ENCODE peak calls at places on chromosomes 1 and 21, in nine cellular contexts. One of them, this sample, is unnamed.
A peak's percentile ranks its signal among the peaks of the same experiment; 100 is the strongest.

GRCh38 chr1:6488602-6489382 is 2.7 kb downstream of the PLEKHG5 start:
- DNase-seq in IMR-90: no peak
- DNase-seq in breast epithelium: no peak
- DNase-seq in stomach: peak; percentile 44
- DNase-seq in adrenal gland: no peak
- DNase-seq in GM12892: no peak
- DNase-seq in body of pancreas: no peak
- DNase-seq in A549: no peak
- DNase-seq in uterus: no peak
- DNase-seq in this sample: no peak

GRCh38 chr1:37303884-37304574 is 170.4 kb upstream of the ZC3H12A start:
- DNase-seq in adrenal gland: no peak
- DNase-seq in IMR-90: no peak
- DNase-seq in breast epithelium: no peak
- DNase-seq in body of pancreas: no peak
- DNase-seq in uterus: no peak
- DNase-seq in GM12892: no peak
- DNase-seq in A549: no peak
- DNase-seq in stomach: no peak
- DNase-seq in this sample: no peak

GRCh38 chr1:198333744-198334143 is 176.9 kb downstream of the NEK7 start:
- DNase-seq in A549: no peak
- DNase-seq in uterus: no peak
- DNase-seq in adrenal gland: no peak
- DNase-seq in IMR-90: peak; percentile 67
- DNase-seq in stomach: no peak
- DNase-seq in body of pancreas: no peak
- DNase-seq in GM12892: no peak
- DNase-seq in breast epithelium: no peak
- DNase-seq in this sample: no peak

GRCh38 chr1:206117151-206117948 is at the start of gene AVPR1B:
- DNase-seq in adrenal gland: no peak
- DNase-seq in breast epithelium: no peak
- DNase-seq in IMR-90: peak; percentile 15
- DNase-seq in uterus: no peak
- DNase-seq in A549: peak; percentile 31
- DNase-seq in body of pancreas: peak; percentile 34
- DNase-seq in stomach: peak; percentile 56
- DNase-seq in GM12892: peak; percentile 26
- DNase-seq in this sample: no peak

GRCh38 chr1:46547481-46548383 is 3.7 kb downstream of the KNCN start:
- DNase-seq in stomach: no peak
- DNase-seq in breast epithelium: no peak
- DNase-seq in uterus: no peak
- DNase-seq in adrenal gland: no peak
- DNase-seq in IMR-90: peak; percentile 62
- DNase-seq in body of pancreas: peak; percentile 29
- DNase-seq in GM12892: no peak
- DNase-seq in A549: peak; percentile 34
- DNase-seq in this sample: no peak

GRCh38 chr21:22728091-22728490 is 1729.9 kb downstream of the NCAM2 start:
- DNase-seq in uterus: no peak
- DNase-seq in body of pancreas: no peak
- DNase-seq in IMR-90: no peak
- DNase-seq in GM12892: no peak
- DNase-seq in breast epithelium: no peak
- DNase-seq in stomach: no peak
- DNase-seq in adrenal gland: no peak
- DNase-seq in A549: no peak
- DNase-seq in this sample: no peak

GRCh38 chr1:21706151-21706835 is 37.1 kb upstream of the RAP1GAP start:
- DNase-seq in stomach: no peak
- DNase-seq in adrenal gland: no peak
- DNase-seq in A549: no peak
- DNase-seq in IMR-90: peak; percentile 43
- DNase-seq in uterus: no peak
- DNase-seq in breast epithelium: no peak
- DNase-seq in GM12892: no peak
- DNase-seq in body of pancreas: peak; percentile 14
- DNase-seq in this sample: no peak

GRCh38 chr1:186798960-186799688 is 29.6 kb upstream of the PLA2G4A start:
- DNase-seq in uterus: no peak
- DNase-seq in body of pancreas: no peak
- DNase-seq in GM12892: no peak
- DNase-seq in stomach: no peak
- DNase-seq in A549: no peak
- DNase-seq in adrenal gland: no peak
- DNase-seq in breast epithelium: no peak
- DNase-seq in IMR-90: no peak
- DNase-seq in this sample: no peak

GRCh38 chr1:222697203-222697602 is 15.1 kb downstream of the AIDA start:
- DNase-seq in GM12892: no peak
- DNase-seq in stomach: no peak
- DNase-seq in breast epithelium: no peak
- DNase-seq in uterus: no peak
- DNase-seq in A549: no peak
- DNase-seq in body of pancreas: no peak
- DNase-seq in adrenal gland: no peak
- DNase-seq in IMR-90: no peak
- DNase-seq in this sample: no peak

GRCh38 chr21:20341431-20341830 is 656.8 kb upstream of the NCAM2 start:
- DNase-seq in breast epithelium: no peak
- DNase-seq in uterus: no peak
- DNase-seq in GM12892: no peak
- DNase-seq in A549: no peak
- DNase-seq in stomach: no peak
- DNase-seq in adrenal gland: no peak
- DNase-seq in body of pancreas: no peak
- DNase-seq in IMR-90: no peak
- DNase-seq in this sample: no peak
- TF ChIP-seq POLR2A in breast epithelium: no peak
- TF ChIP-seq POLR2A in uterus: no peak
- TF ChIP-seq POLR2A in GM12892: no peak
- TF ChIP-seq POLR2A in A549: no peak
- TF ChIP-seq POLR2A in stomach: no peak
- TF ChIP-seq POLR2A in adrenal gland: no peak
- TF ChIP-seq POLR2A in body of pancreas: no peak
- TF ChIP-seq POLR2A in IMR-90: no peak
- TF ChIP-seq POLR2A in this sample: no peak

GRCh38 chr1:175019524-175019923 is 3.7 kb downstream of the MRPS14 start:
- DNase-seq in body of pancreas: no peak
- DNase-seq in uterus: no peak
- DNase-seq in IMR-90: no peak
- DNase-seq in adrenal gland: no peak
- DNase-seq in GM12892: no peak
- DNase-seq in A549: no peak
- DNase-seq in breast epithelium: no peak
- DNase-seq in stomach: no peak
- DNase-seq in this sample: no peak

GRCh38 chr1:175024773-175025172 is 1.5 kb upstream of the MRPS14 start:
- DNase-seq in stomach: no peak
- DNase-seq in GM12892: no peak
- DNase-seq in A549: no peak
- DNase-seq in adrenal gland: no peak
- DNase-seq in breast epithelium: no peak
- DNase-seq in uterus: no peak
- DNase-seq in body of pancreas: no peak
- DNase-seq in IMR-90: no peak
- DNase-seq in this sample: no peak

DNA sequence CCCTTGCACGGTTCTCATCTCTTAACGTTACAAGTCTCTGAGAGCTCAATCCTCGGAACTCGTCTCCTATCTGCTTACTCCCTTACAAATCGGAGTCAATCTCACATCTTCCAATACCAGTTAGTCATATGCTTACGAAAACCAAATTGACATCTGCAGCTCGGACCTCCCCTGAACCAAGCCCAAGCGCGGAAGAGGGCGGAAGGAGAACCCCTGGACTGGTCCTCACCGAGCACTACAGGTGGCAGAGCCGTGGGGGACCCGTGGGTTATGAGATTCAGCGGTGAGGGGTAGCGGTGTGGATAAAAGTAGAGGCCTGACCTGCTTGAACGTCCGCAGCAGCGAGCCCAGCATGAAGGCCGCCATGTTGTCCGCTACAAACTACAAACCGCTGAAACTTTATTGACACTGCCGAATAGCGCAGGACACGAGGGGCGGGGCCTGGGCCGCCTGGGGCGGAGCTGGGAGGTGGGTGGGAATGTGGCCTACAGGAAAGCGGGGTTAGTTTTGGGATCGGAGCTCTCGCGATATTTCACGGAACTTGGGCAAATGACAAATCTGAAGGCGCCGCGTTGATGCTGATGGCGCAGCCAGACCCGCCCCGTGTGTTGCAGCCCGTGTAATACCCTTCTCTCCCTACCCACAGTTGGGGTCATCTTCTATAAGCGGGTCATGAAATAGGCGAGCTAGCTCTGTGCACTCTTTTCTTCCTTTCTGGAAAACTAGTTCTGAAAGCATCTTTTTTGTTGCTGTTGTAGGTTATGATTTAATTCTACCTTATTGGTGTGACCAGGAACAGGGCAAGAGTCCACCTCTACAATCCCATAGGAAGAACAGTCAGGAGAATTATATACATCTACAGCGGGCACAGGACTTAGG is at the start of gene MRPS14:
- DNase-seq in GM12892: peak; percentile 71
- DNase-seq in adrenal gland: peak; percentile 99
- DNase-seq in IMR-90: peak; percentile 99
- DNase-seq in breast epithelium: peak; percentile 98
- DNase-seq in stomach: peak; percentile 98
- DNase-seq in A549: peak; percentile 95
- DNase-seq in body of pancreas: peak; percentile 98
- DNase-seq in uterus: peak; percentile 98
- DNase-seq in this sample: peak; percentile 98
- TF ChIP-seq POLR2A in GM12892: peak; percentile 92
- TF ChIP-seq POLR2A in adrenal gland: peak; percentile 89
- TF ChIP-seq POLR2A in IMR-90: peak; percentile 76
- TF ChIP-seq POLR2A in breast epithelium: peak; percentile 83
- TF ChIP-seq POLR2A in stomach: no peak
- TF ChIP-seq POLR2A in A549: peak; percentile 70
- TF ChIP-seq POLR2A in body of pancreas: peak; percentile 84
- TF ChIP-seq POLR2A in uterus: peak; percentile 81
- TF ChIP-seq POLR2A in this sample: peak; percentile 50

GRCh38 chr1:1406101-1406820 is 832 bp downstream of the MRPL20 start:
- DNase-seq in GM12892: no peak
- DNase-seq in stomach: no peak
- DNase-seq in body of pancreas: no peak
- DNase-seq in A549: no peak
- DNase-seq in IMR-90: no peak
- DNase-seq in adrenal gland: no peak
- DNase-seq in uterus: no peak
- DNase-seq in breast epithelium: no peak
- DNase-seq in this sample: no peak

GRCh38 chr1:1401457-1402010 is 2.4 kb upstream of the CCNL2 start:
- DNase-seq in IMR-90: no peak
- DNase-seq in GM12892: no peak
- DNase-seq in stomach: no peak
- DNase-seq in body of pancreas: no peak
- DNase-seq in uterus: no peak
- DNase-seq in adrenal gland: no peak
- DNase-seq in breast epithelium: no peak
- DNase-seq in A549: no peak
- DNase-seq in this sample: no peak

GRCh38 chr1:1400576-1401456 is 1.7 kb upstream of the CCNL2 start:
- DNase-seq in adrenal gland: no peak
- DNase-seq in GM12892: no peak
- DNase-seq in IMR-90: peak; percentile 23
- DNase-seq in body of pancreas: no peak
- DNase-seq in A549: no peak
- DNase-seq in breast epithelium: no peak
- DNase-seq in uterus: no peak
- DNase-seq in stomach: no peak
- DNase-seq in this sample: no peak

GRCh38 chr1:1402081-1402900 is 3.2 kb upstream of the CCNL2 start:
- DNase-seq in GM12892: no peak
- DNase-seq in body of pancreas: peak; percentile 48
- DNase-seq in adrenal gland: peak; percentile 66
- DNase-seq in uterus: no peak
- DNase-seq in breast epithelium: no peak
- DNase-seq in A549: peak; percentile 51
- DNase-seq in stomach: no peak
- DNase-seq in IMR-90: peak; percentile 60
- DNase-seq in this sample: no peak

GRCh38 chr1:1403543-1404112 is 3.5 kb downstream of the MRPL20 start:
- DNase-seq in A549: no peak
- DNase-seq in stomach: no peak
- DNase-seq in breast epithelium: no peak
- DNase-seq in body of pancreas: no peak
- DNase-seq in IMR-90: no peak
- DNase-seq in adrenal gland: no peak
- DNase-seq in GM12892: no peak
- DNase-seq in uterus: no peak
- DNase-seq in this sample: no peak
- TF ChIP-seq POLR2A in A549: no peak
- TF ChIP-seq POLR2A in stomach: no peak
- TF ChIP-seq POLR2A in breast epithelium: no peak
- TF ChIP-seq POLR2A in body of pancreas: no peak
- TF ChIP-seq POLR2A in IMR-90: no peak
- TF ChIP-seq POLR2A in adrenal gland: no peak
- TF ChIP-seq POLR2A in GM12892: peak; percentile 28
- TF ChIP-seq POLR2A in uterus: no peak
- TF ChIP-seq POLR2A in this sample: no peak

DNA sequence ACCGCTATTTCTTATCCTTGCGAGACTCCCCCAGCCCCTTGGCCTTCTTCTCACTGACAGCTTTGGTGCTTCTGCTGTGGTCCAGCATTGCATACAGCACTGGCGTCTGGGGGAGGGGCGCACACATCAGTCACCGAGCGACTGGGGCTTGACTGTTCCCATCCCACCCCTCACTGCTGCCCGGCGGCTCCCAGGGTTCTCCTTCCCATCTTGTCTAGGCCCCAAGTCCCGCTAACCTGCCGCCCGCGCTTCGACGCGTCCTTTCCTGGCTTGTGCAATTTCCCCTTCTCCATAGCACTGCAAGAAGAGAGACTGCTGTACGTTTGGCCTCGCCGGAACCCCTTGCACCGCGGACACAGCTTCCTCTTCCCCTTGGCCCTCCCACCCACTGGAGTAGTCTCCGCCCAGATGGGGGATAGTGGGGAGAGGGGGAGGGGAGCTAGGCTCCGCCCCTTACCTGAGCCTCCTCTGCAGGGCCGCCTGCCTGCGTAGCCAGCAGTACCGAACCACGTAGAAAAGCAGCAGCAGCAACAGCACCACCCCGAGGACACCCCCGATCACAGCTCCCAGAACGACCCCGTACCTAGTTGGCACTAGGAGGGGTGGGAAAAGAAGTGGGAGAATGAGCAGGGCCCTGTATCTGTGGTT is 3.8 kb downstream of the MPZ start:
- DNase-seq in stomach: peak; percentile 90
- DNase-seq in adrenal gland: peak; percentile 80
- DNase-seq in A549: no peak
- DNase-seq in IMR-90: peak; percentile 21
- DNase-seq in body of pancreas: peak; percentile 91
- DNase-seq in uterus: peak; percentile 75
- DNase-seq in breast epithelium: peak; percentile 75
- DNase-seq in GM12892: peak; percentile 81
- DNase-seq in this sample: peak; percentile 63
- TF ChIP-seq POLR2A in stomach: no peak
- TF ChIP-seq POLR2A in adrenal gland: peak; percentile 54
- TF ChIP-seq POLR2A in A549: no peak
- TF ChIP-seq POLR2A in IMR-90: no peak
- TF ChIP-seq POLR2A in body of pancreas: peak; percentile 77
- TF ChIP-seq POLR2A in uterus: no peak
- TF ChIP-seq POLR2A in breast epithelium: no peak
- TF ChIP-seq POLR2A in GM12892: peak; percentile 54
- TF ChIP-seq POLR2A in this sample: peak; percentile 52

GRCh38 chr1:110267260-110267659 is 57.1 kb downstream of the KCNC4 start:
- DNase-seq in GM12892: no peak
- DNase-seq in uterus: no peak
- DNase-seq in IMR-90: no peak
- DNase-seq in A549: no peak
- DNase-seq in stomach: no peak
- DNase-seq in adrenal gland: no peak
- DNase-seq in breast epithelium: no peak
- DNase-seq in body of pancreas: no peak
- DNase-seq in this sample: no peak
- TF ChIP-seq POLR2A in GM12892: no peak
- TF ChIP-seq POLR2A in uterus: no peak
- TF ChIP-seq POLR2A in IMR-90: no peak
- TF ChIP-seq POLR2A in A549: no peak
- TF ChIP-seq POLR2A in stomach: no peak
- TF ChIP-seq POLR2A in adrenal gland: no peak
- TF ChIP-seq POLR2A in breast epithelium: no peak
- TF ChIP-seq POLR2A in body of pancreas: no peak
- TF ChIP-seq POLR2A in this sample: no peak

This sample was measured in tibial nerve.